ENCODE peak calls at places on chromosome 16, in seven cellular contexts. I is lower leg skin, A is GM12892, C is breast epithelium, J is sigmoid colon, G is esophagus squamous epithelium, O is ovary. W is an unnamed sample.

GRCh38 chr16:12002447-12003006 is 26.0 kb downstream of the SNX29 start:
- DNase-seq in J (no peak), C (no peak), O (peak; percentile 59), A (no peak), G (no peak), I (no peak), W (peak; percentile 30)

GRCh38 chr16:53913082-53913870 is 209.3 kb downstream of the FTO start:
- DNase-seq in O (peak; percentile 76), C (peak; percentile 44), I (peak; percentile 75), A (no peak), J (no peak), G (no peak), W (no peak)

GRCh38 chr16:81451753-81452680 is 7.4 kb downstream of the CMIP start:
- DNase-seq in I (peak; percentile 42), J (no peak), O (no peak), G (no peak), A (no peak), C (no peak), W (no peak)

GRCh38 chr16:11835891-11836652 is 15.3 kb downstream of the RSL1D1 start:
- DNase-seq in A (no peak), C (no peak), O (no peak), J (no peak), G (no peak), I (no peak), W (no peak)

GRCh38 chr16:24848065-24848464 is 2.3 kb downstream of the SLC5A11 start:
- DNase-seq in J (peak; percentile 20), O (no peak), A (no peak), C (no peak), I (no peak), G (no peak), W (no peak)

GRCh38 chr16:3295209-3295608 is 10.0 kb downstream of the TIGD7 start:
- DNase-seq in J (no peak), G (no peak), I (no peak), A (no peak), O (no peak), C (no peak), W (no peak)

GRCh38 chr16:80125677-80126076 is 415.1 kb upstream of the DYNLRB2 start:
- DNase-seq in G (no peak), O (peak; percentile 22), I (peak; percentile 45), C (no peak), J (peak; percentile 63), A (no peak), W (no peak)

GRCh38 chr16:55948230-55948629 is 73.1 kb upstream of the CES5A start:
- DNase-seq in G (no peak), O (no peak), I (no peak), J (no peak), A (no peak), C (no peak), W (no peak)

GRCh38 chr16:4767872-4768548 is 1.0 kb upstream of the ZNF500 start:
- DNase-seq in G (no peak), J (peak; percentile 72), A (no peak), C (peak; percentile 64), I (peak; percentile 42), O (peak; percentile 45), W (peak; percentile 50)

GRCh38 chr16:67053767-67054334 is 24.9 kb downstream of the CBFB start:
- DNase-seq in J (no peak), A (no peak), G (no peak), O (no peak), I (no peak), C (no peak), W (no peak)

GRCh38 chr16:81397058-81397878 is 47.3 kb upstream of the CMIP start:
- DNase-seq in A (no peak), I (no peak), G (no peak), O (no peak), J (no peak), C (no peak), W (no peak)

GRCh38 chr16:68179855-68180254 is 56.1 kb downstream of the ESRP2 start:
- DNase-seq in O (no peak), C (no peak), G (no peak), A (no peak), J (no peak), I (no peak), W (no peak)

GRCh38 chr16:30430428-30430970 is 669 bp upstream of the DCTPP1 start:
- DNase-seq in G (no peak), A (no peak), C (no peak), I (no peak), O (peak; percentile 33), J (no peak), W (no peak)
- TF ChIP-seq POLR2A in G (no peak), A (peak; percentile 10), C (no peak), I (no peak), O (no peak), J (no peak), W (no peak)

GRCh38 chr16:89093602-89094251 is at the start of gene ACSF3:
- DNase-seq in G (no peak), J (peak; percentile 76), O (peak; percentile 50), C (no peak), A (peak; percentile 89), I (no peak), W (peak; percentile 83)
- TF ChIP-seq POLR2A in G (no peak), J (no peak), O (no peak), C (no peak), A (peak; percentile 83), I (no peak), W (peak; percentile 47)

GRCh38 chr16:8846401-8846932 is 22.3 kb downstream of the CARHSP1 start:
- DNase-seq in C (no peak), O (no peak), J (no peak), I (no peak), A (no peak), G (no peak), W (no peak)
- TF ChIP-seq POLR2A in C (no peak), O (no peak), J (no peak), I (no peak), A (no peak), G (no peak), W (no peak)

DNA sequence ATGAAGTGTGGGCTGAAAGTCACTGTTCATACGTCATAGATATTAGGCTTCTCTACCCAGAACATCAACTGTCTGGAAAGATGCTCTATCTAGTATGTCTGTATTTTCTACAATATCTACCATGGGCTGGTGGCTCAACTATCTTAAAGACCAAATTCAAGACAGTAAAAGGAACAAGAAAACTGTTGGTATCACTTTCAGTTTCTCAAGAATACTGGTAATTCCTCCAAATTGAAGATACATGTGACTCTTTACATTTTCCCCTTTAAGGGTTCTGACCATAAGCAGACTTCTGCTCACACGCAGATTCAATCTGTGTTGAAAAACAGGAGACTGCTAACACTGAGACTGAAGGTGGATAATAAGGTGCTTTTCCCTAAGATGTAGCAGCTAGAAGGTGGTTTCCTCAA is 24.2 kb downstream of the XPO6 start:
- DNase-seq in O (no peak), I (no peak), J (no peak), C (no peak), G (no peak), A (no peak), W (no peak)
- TF ChIP-seq POLR2A in O (no peak), I (no peak), J (no peak), C (no peak), G (no peak), A (no peak), W (no peak)

DNA sequence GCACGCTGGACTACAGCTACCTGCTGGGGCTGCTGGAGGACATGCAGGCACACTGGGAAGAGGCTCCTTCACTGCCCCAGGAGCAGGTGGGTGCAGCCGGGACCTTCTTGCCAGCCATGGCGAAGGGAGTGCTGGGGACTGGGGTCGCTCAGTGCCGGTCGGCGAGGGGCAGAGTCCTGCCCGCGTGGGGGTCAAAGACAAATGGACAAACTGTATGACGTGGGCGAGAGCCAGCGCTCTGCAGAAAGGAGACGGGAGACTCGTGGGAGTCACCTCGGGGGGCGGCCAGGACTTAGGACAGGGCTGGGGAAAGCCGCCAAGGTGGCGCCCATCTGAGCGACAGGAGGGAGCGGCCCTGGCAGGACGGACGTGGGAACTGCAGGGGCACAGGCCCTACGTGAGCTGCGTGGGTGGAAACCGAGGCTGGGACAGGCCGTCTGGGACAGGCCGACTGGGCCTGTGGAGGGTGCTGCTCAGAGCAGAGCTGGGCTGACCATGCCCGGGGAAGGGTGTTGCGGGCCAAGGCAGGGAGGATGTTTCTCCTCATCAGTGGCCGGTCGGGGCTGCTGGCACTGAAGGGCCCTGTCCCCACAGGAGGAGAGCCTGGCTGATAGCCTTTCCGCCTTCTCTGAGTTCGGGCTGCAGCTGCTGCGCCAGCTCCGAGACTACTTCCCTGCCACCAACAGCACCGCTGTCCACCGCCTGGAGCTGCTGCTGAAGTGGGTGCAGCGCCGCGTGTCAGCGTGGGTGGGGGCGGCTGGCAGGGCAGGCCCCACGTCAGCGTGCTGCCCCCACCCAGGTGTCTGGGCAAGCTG is 8.0 kb downstream of the TSR3 start:
- DNase-seq in G (no peak), J (no peak), C (no peak), A (no peak), O (no peak), I (no peak), W (no peak)
- TF ChIP-seq POLR2A in G (no peak), J (no peak), C (no peak), A (no peak), O (no peak), I (no peak), W (no peak)

DNA sequence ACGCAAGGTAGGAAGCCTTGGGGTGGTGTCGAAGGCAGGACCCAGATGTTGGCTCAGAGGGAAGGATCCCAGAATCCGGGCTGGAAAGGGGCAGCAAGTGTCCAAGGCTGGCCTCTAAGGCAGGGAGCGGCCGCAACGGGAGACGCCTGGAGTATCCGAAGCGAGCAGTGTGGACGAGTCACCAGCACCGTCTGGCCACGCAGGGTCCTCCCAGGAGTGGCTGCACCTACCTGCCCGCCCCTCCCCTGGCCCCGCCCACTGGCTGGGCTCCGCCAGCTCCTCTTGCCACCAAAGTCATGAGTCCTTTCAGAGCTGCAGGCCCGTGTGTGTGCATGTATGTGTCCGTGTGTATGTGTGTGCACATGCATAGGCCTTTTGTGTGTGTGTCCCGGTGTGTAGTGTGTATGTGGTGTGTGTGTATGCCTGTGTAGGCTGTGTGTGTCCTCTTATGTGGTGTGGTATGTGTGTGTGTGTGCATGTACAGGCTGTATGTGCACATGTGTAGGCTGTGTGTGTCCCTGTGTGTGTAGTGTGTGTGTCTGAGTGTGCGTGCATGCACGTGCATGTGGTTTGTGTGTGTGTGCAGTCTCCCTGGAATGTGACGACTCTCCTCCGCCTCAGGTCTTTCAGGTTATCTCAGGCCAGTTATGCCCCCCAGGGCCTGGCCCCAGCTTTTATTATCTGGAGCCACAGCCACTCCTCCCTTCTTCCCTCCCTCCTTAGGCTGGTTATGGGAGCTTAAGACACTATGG is at the start of gene PRSS8:
- DNase-seq in A (no peak), J (no peak), C (peak; percentile 90), I (peak; percentile 70), O (no peak), G (no peak), W (no peak)
- TF ChIP-seq POLR2A in A (no peak), J (no peak), C (peak; percentile 55), I (no peak), O (no peak), G (no peak), W (no peak)

GRCh38 chr16:728131-728889 is 1.4 kb downstream of the HAGHL start:
- DNase-seq in J (peak; percentile 83), G (no peak), I (peak; percentile 45), O (no peak), C (peak; percentile 48), A (peak; percentile 77), W (peak; percentile 85)

GRCh38 chr16:726188-726437 is 130 bp downstream of the CCDC78 start:
- DNase-seq in A (no peak), O (no peak), G (no peak), C (no peak), J (no peak), I (no peak), W (no peak)

GRCh38 chr16:725463-726187 is 618 bp downstream of the CCDC78 start:
- DNase-seq in I (no peak), C (no peak), A (no peak), G (no peak), O (no peak), J (no peak), W (no peak)

GRCh38 chr16:727291-727977 is 528 bp downstream of the HAGHL start:
- DNase-seq in O (no peak), G (no peak), A (no peak), J (no peak), C (no peak), I (no peak), W (peak; percentile 77)

GRCh38 chr16:726438-727290 is at the start of the genes CCDC78 and HAGHL:
- DNase-seq in G (no peak), C (no peak), J (peak; percentile 81), O (no peak), I (no peak), A (peak; percentile 82), W (peak; percentile 74)
- TF ChIP-seq POLR2A in G (no peak), C (no peak), J (no peak), O (no peak), I (no peak), A (no peak), W (no peak)